ENCODE peak calls at places on chromosomes 4 and X, in seven cellular contexts. H is H9, B is mucosa of descending colon, U is cardiac muscle cell, R is astrocyte, L is colonic mucosa, M is hepatocyte. S is an unnamed sample.

GRCh38 chrX:131675596-131676194 is 131.8 kb downstream of the OR13H1 start:
- DNase-seq in H (peak; percentile 27), B (no peak), U (peak; percentile 44), R (no peak), L (no peak), M (peak; percentile 19), S (peak; percentile 19)

GRCh38 chrX:131262738-131263679 is 26.1 kb downstream of the IGSF1 start:
- DNase-seq in H (peak; percentile 69), B (no peak), U (peak; percentile 32), R (no peak), L (no peak), M (peak; percentile 29), S (peak; percentile 0)

GRCh38 chr4:132125131-132125530 is 1024.0 kb upstream of the PCDH10 start:
- DNase-seq in H (no peak), B (no peak), U (no peak), R (no peak), L (no peak), M (no peak), S (no peak)

GRCh38 chr4:173752610-173753009 is 222.6 kb upstream of the HAND2 start:
- DNase-seq in H (peak; percentile 85), B (no peak), U (peak; percentile 10), R (no peak), L (peak; percentile 43), M (no peak), S (peak; percentile 31)

GRCh38 chr4:154018659-154019058 is 229.8 kb upstream of the SFRP2 start:
- DNase-seq in H (peak; percentile 77), B (no peak), U (peak; percentile 48), R (no peak), L (no peak), M (no peak), S (no peak)

GRCh38 chrX:131441033-131441432 is 102.8 kb upstream of the OR13H1 start:
- DNase-seq in H (no peak), B (no peak), U (no peak), R (no peak), L (no peak), M (peak; percentile 8), S (no peak)

GRCh38 chr4:147040874-147041273 is 95.2 kb upstream of the TTC29 start:
- DNase-seq in H (no peak), B (no peak), U (no peak), R (no peak), L (no peak), M (no peak), S (no peak)

GRCh38 chrX:11137543-11138139 is 26.5 kb downstream of the HCCS start:
- DNase-seq in H (no peak), B (no peak), U (peak; percentile 32), R (peak; percentile 9), L (no peak), M (peak; percentile 63), S (peak; percentile 44)

GRCh38 chr4:55854132-55854531 is 684 bp downstream of the EXOC1 start:
- DNase-seq in H (no peak), B (no peak), U (peak; percentile 21), R (no peak), L (no peak), M (peak; percentile 7), S (peak; percentile 34)

GRCh38 chrX:24169211-24169610 is 19.7 kb downstream of the ZFX start:
- DNase-seq in H (no peak), B (no peak), U (no peak), R (no peak), L (no peak), M (no peak), S (peak; percentile 17)

GRCh38 chr4:15577508-15577907 is 77.6 kb downstream of the FBXL5 start:
- DNase-seq in H (no peak), B (no peak), U (no peak), R (peak; percentile 47), L (no peak), M (no peak), S (peak; percentile 54)

GRCh38 chr4:48470570-48470969 is 12.6 kb upstream of the SLC10A4 start:
- DNase-seq in H (no peak), B (no peak), U (no peak), R (peak; percentile 6), L (no peak), M (no peak), S (peak; percentile 33)

GRCh38 chr4:71680706-71681105 is 103.2 kb downstream of the GC start:
- DNase-seq in H (no peak), B (no peak), U (no peak), R (peak; percentile 51), L (no peak), M (no peak), S (peak; percentile 18)

GRCh38 chr4:113300384-113301011 is 251.0 kb downstream of the ANK2 start:
- DNase-seq in H (no peak), B (no peak), U (peak; percentile 5), R (peak; percentile 94), L (no peak), M (peak; percentile 73), S (peak; percentile 94)

GRCh38 chrX:56248492-56248891 is 16.3 kb downstream of the KLF8 start:
- DNase-seq in H (peak; percentile 34), B (no peak), U (peak; percentile 50), R (peak; percentile 2), L (peak; percentile 49), M (peak; percentile 65), S (peak; percentile 66)

GRCh38 chr4:152673489-152673888 is 6.3 kb downstream of the TMEM154 start:
- DNase-seq in H (no peak), B (no peak), U (no peak), R (no peak), L (no peak), M (no peak), S (no peak)

GRCh38 chrX:124555036-124555595 is 208.8 kb downstream of the SH2D1A start:
- DNase-seq in H (no peak), B (no peak), U (no peak), R (peak; percentile 16), L (no peak), M (peak; percentile 29), S (peak; percentile 45)

GRCh38 chrX:34632404-34632803 is 24.7 kb downstream of the TMEM47 start:
- DNase-seq in H (no peak), B (no peak), U (no peak), R (no peak), L (no peak), M (no peak), S (peak; percentile 21)

GRCh38 chr4:11424000-11424399 is 4.7 kb downstream of the HS3ST1 start:
- DNase-seq in H (peak; percentile 56), B (no peak), U (peak; percentile 78), R (no peak), L (no peak), M (peak; percentile 67), S (peak; percentile 6)

GRCh38 chrX:14427614-14428013 is 101.7 kb upstream of the GLRA2 start:
- DNase-seq in H (no peak), B (no peak), U (no peak), R (no peak), L (no peak), M (no peak), S (no peak)

GRCh38 chrX:106734827-106735226 is 8.3 kb downstream of the RNF128 start:
- DNase-seq in H (no peak), B (no peak), U (no peak), R (no peak), L (no peak), M (no peak), S (no peak)

GRCh38 chr4:159204566-159204965 is 101.7 kb downstream of the RAPGEF2 start:
- DNase-seq in H (no peak), B (no peak), U (no peak), R (no peak), L (no peak), M (no peak), S (no peak)

GRCh38 chrX:53284684-53285447 is 3.5 kb upstream of the IQSEC2 start:
- DNase-seq in H (peak; percentile 68), B (no peak), U (peak; percentile 66), R (no peak), L (peak; percentile 73), M (peak; percentile 64), S (peak; percentile 61)

GRCh38 chr4:22596384-22596783 is 80.5 kb upstream of the ADGRA3 start:
- DNase-seq in H (no peak), B (no peak), U (no peak), R (no peak), L (no peak), M (no peak), S (no peak)

GRCh38 chr4:7513731-7514130 is 79.0 kb upstream of the PSAPL1 start:
- DNase-seq in H (no peak), B (no peak), U (no peak), R (peak; percentile 80), L (no peak), M (peak; percentile 56), S (peak; percentile 7)

GRCh38 chrX:154349979-154350378 is 24.5 kb downstream of the FLNA start:
- DNase-seq in H (no peak), B (peak; percentile 54), U (peak; percentile 0), R (no peak), L (no peak), M (no peak), S (peak; percentile 0)

GRCh38 chrX:71106427-71106826 is at the start of gene CXorf65:
- DNase-seq in H (no peak), B (no peak), U (no peak), R (no peak), L (no peak), M (no peak), S (no peak)

GRCh38 chr4:113278324-113278934 is 229.0 kb downstream of the ANK2 start:
- DNase-seq in H (peak; percentile 80), B (no peak), U (peak; percentile 86), R (peak; percentile 55), L (peak; percentile 64), M (peak; percentile 89), S (peak; percentile 86)

GRCh38 chrX:9337056-9337455 is 127.8 kb upstream of the TBL1X start:
- DNase-seq in H (no peak), B (no peak), U (no peak), R (peak; percentile 59), L (no peak), M (no peak), S (peak; percentile 76)

GRCh38 chrX:13013353-13014110 is 30.9 kb downstream of the FAM9C start:
- DNase-seq in H (no peak), B (no peak), U (no peak), R (no peak), L (peak; percentile 46), M (peak; percentile 61), S (no peak)
- H3K4me1 ChIP-seq in H (no peaks in the 10 kb centered on the region), B (no peaks in the 10 kb centered on the region), U (no peaks in the 10 kb centered on the region), R (no peaks in the 10 kb centered on the region), L (no peaks in the 10 kb centered on the region), M (peaks cover 24% of the 10 kb centered on the region), S (peaks cover under 1% of the 10 kb centered on the region)

GRCh38 chr4:77220841-77221613 is 64.0 kb downstream of the CCNG2 start:
- DNase-seq in H (no peak), B (no peak), U (peak; percentile 92), R (peak; percentile 67), L (no peak), M (peak; percentile 41), S (peak; percentile 31)
- H3K4me1 ChIP-seq in H (no peaks in the 10 kb centered on the region), B (no peaks in the 10 kb centered on the region), U (peaks cover 11% of the 10 kb centered on the region), R (peaks cover 3% of the 10 kb centered on the region), L (no peaks in the 10 kb centered on the region), M (no peaks in the 10 kb centered on the region), S (no peaks in the 10 kb centered on the region)

GRCh38 chrX:115606861-115607260 is 45.9 kb downstream of the PLS3 start:
- DNase-seq in H (peak; percentile 35), B (no peak), U (no peak), R (no peak), L (no peak), M (no peak), S (no peak)

GRCh38 chrX:115609621-115610020 is 48.6 kb downstream of the PLS3 start:
- DNase-seq in H (no peak), B (no peak), U (no peak), R (no peak), L (no peak), M (no peak), S (no peak)
- H3K4me1 ChIP-seq in H (peaks cover 5% of the 10 kb centered on the region), B (no peaks in the 10 kb centered on the region), U (peaks cover 12% of the 10 kb centered on the region), R (peaks cover 6% of the 10 kb centered on the region), L (no peaks in the 10 kb centered on the region), M (peaks cover 5% of the 10 kb centered on the region), S (peaks cover 28% of the 10 kb centered on the region)

GRCh38 chr4:84727491-84727890 is 144.6 kb downstream of the CDS1 start:
- DNase-seq in H (no peak), B (no peak), U (no peak), R (no peak), L (no peak), M (no peak), S (no peak)
- H3K4me1 ChIP-seq in H (no peaks in the 10 kb centered on the region), B (no peaks in the 10 kb centered on the region), U (peaks cover 5% of the 10 kb centered on the region), R (no peaks in the 10 kb centered on the region), L (no peaks in the 10 kb centered on the region), M (no peaks in the 10 kb centered on the region), S (peaks cover 10% of the 10 kb centered on the region)

S was measured in GM23248.